ENCODE peak calls at places on chromosomes 16 and 17, in five cellular contexts. G is AG04450, K is dorsolateral prefrontal cortex, W is adrenal gland, L is brain microvascular endothelial cell. Z is an unnamed sample.

GRCh38 chr17:62718420-62718819 is 89.7 kb downstream of the MARCHF10 start:
- DNase-seq in G (no peak), K (no peak), W (no peak), L (peak), Z (no peak)

GRCh38 chr17:30368896-30369720 is 9.6 kb upstream of the CPD start:
- DNase-seq in G (no peak), K (no peak), W (no peak), L (no peak), Z (no peak)

GRCh38 chr16:1429631-1430030 is 1.2 kb upstream of the PERCC1 start:
- DNase-seq in G (no peak), K (no peak), W (no peak), L (no peak), Z (no peak)

GRCh38 chr17:42817866-42818265 is 6.2 kb downstream of the BECN1 start:
- DNase-seq in G (no peak), K (no peak), W (no peak), L (peak), Z (peak)

GRCh38 chr16:50025544-50025931 is 513 bp downstream of the CNEP1R1 start:
- DNase-seq in G (no peak), K (no peak), W (peak), L (no peak), Z (no peak)

GRCh38 chr16:85253127-85253941 is 141.1 kb upstream of the CIBAR2 start:
- DNase-seq in G (no peak), K (peak), W (peak), L (no peak), Z (no peak)

GRCh38 chr16:10256855-10257641 is 74.8 kb upstream of the GRIN2A start:
- DNase-seq in G (no peak), K (peak), W (peak), L (no peak), Z (no peak)

GRCh38 chr17:66549731-66550207 is 247.4 kb downstream of the PRKCA start:
- DNase-seq in G (peak), K (no peak), W (no peak), L (peak), Z (no peak)

GRCh38 chr17:27332052-27332403 is 38.1 kb downstream of the WSB1 start:
- DNase-seq in G (no peak), K (no peak), W (no peak), L (no peak), Z (no peak)

GRCh38 chr17:43146649-43147048 is 21.5 kb upstream of the BRCA1 start:
- DNase-seq in G (no peak), K (no peak), W (no peak), L (no peak), Z (no peak)

GRCh38 chr16:82769845-82770244 is 143.1 kb downstream of the CDH13 start:
- DNase-seq in G (no peak), K (no peak), W (no peak), L (no peak), Z (no peak)

GRCh38 chr17:36117505-36118382 is 14.1 kb downstream of the CCL4 start:
- DNase-seq in G (no peak), K (no peak), W (no peak), L (no peak), Z (no peak)

GRCh38 chr16:79993810-79994209 is 393.3 kb upstream of the MAF start:
- DNase-seq in G (no peak), K (no peak), W (no peak), L (no peak), Z (no peak)

GRCh38 chr17:68291836-68292688 is 767 bp downstream of the ARSG start:
- DNase-seq in G (no peak), K (peak), W (peak), L (peak), Z (peak)

GRCh38 chr17:78137392-78138203 is 7.0 kb downstream of the TMC8 start:
- DNase-seq in G (no peak), K (no peak), W (no peak), L (no peak), Z (peak)

GRCh38 chr17:79075433-79075805 is 795 bp downstream of the ENGASE start:
- DNase-seq in G (no peak), K (no peak), W (no peak), L (no peak), Z (no peak)

GRCh38 chr17:57343717-57344116 is 87.4 kb downstream of the MSI2 start:
- DNase-seq in G (no peak), K (no peak), W (no peak), L (no peak), Z (no peak)

GRCh38 chr16:9049241-9049640 is 42.2 kb upstream of the HAPSTR1 start:
- DNase-seq in G (peak), K (no peak), W (no peak), L (peak), Z (no peak)

GRCh38 chr16:17303101-17303500 is 167.7 kb downstream of the XYLT1 start:
- DNase-seq in G (no peak), K (no peak), W (no peak), L (no peak), Z (no peak)

GRCh38 chr16:71780521-71781089 is 28.0 kb downstream of the AP1G1 start:
- DNase-seq in G (no peak), K (no peak), W (no peak), L (no peak), Z (no peak)

GRCh38 chr17:29608986-29609385 is 13.7 kb downstream of the CORO6 start:
- DNase-seq in G (no peak), K (no peak), W (no peak), L (no peak), Z (no peak)

GRCh38 chr17:57294629-57295501 is 38.5 kb downstream of the MSI2 start:
- DNase-seq in G (no peak), K (no peak), W (peak), L (peak), Z (no peak)

GRCh38 chr16:55508271-55508921 is 476 bp upstream of the LPCAT2 start:
- DNase-seq in G (no peak), K (no peak), W (no peak), L (no peak), Z (no peak)

GRCh38 chr16:61926766-61927165 is 109.5 kb downstream of the CDH8 start:
- DNase-seq in G (no peak), K (no peak), W (no peak), L (peak), Z (no peak)

GRCh38 chr16:27730703-27731220 is 180.8 kb downstream of the KATNIP start:
- DNase-seq in G (no peak), K (no peak), W (no peak), L (no peak), Z (no peak)

GRCh38 chr16:28101533-28101890 is 38.0 kb upstream of the GSG1L start:
- DNase-seq in G (no peak), K (no peak), W (no peak), L (no peak), Z (no peak)

GRCh38 chr16:80164881-80165280 is 375.9 kb upstream of the DYNLRB2 start:
- DNase-seq in G (no peak), K (no peak), W (no peak), L (no peak), Z (no peak)

GRCh38 chr17:82449883-82450356 is 632 bp downstream of the CYBC1 start:
- DNase-seq in G (no peak), K (no peak), W (no peak), L (no peak), Z (no peak)

GRCh38 chr17:40309031-40309937 is at the start of gene RARA:
- DNase-seq in G (no peak), K (peak), W (no peak), L (no peak), Z (peak)

GRCh38 chr17:69525920-69526841 is 111.7 kb downstream of the MAP2K6 start:
- DNase-seq in G (peak), K (no peak), W (peak), L (peak), Z (no peak)

GRCh38 chr17:19347323-19348080 is 15.0 kb downstream of the B9D1 start:
- DNase-seq in G (no peak), K (no peak), W (peak), L (no peak), Z (peak)

GRCh38 chr16:10644092-10644491 is 50.6 kb downstream of the TEKT5 start:
- DNase-seq in G (no peak), K (no peak), W (no peak), L (no peak), Z (no peak)

GRCh38 chr17:17603178-17603894 is 11.8 kb upstream of the PEMT start:
- DNase-seq in G (no peak), K (no peak), W (no peak), L (no peak), Z (no peak)

GRCh38 chr17:34981538-34982241 is 1.4 kb downstream of the LIG3 start:
- DNase-seq in G (no peak), K (no peak), W (no peak), L (no peak), Z (no peak)

GRCh38 chr17:8255499-8255898 is 6.4 kb downstream of the PFAS start:
- DNase-seq in G (no peak), K (no peak), W (no peak), L (no peak), Z (no peak)
- TF ChIP-seq CTCF in G (peak), K (no peak), W (no peak), L (peak), Z (no peak)

GRCh38 chr17:39223907-39224777 is 1.6 kb downstream of the STAC2 start:
- DNase-seq in G (no peak), K (no peak), W (no peak), L (no peak), Z (no peak)
- H3K4me3 ChIP-seq in G (no peak), K (peak), W (no peak), L (no peak), Z (peak)

GRCh38 chr16:57385083-57385482 is 12.8 kb downstream of the CX3CL1 start:
- DNase-seq in G (no peak), K (no peak), W (no peak), L (no peak), Z (no peak)

GRCh38 chr16:57386381-57386951 is 14.2 kb downstream of the CX3CL1 start:
- DNase-seq in G (no peak), K (no peak), W (no peak), L (peak), Z (no peak)

GRCh38 chr16:57382535-57383275 is 10.4 kb downstream of the CX3CL1 start:
- DNase-seq in G (no peak), K (no peak), W (no peak), L (no peak), Z (no peak)

GRCh38 chr16:57383276-57384247 is 11.3 kb downstream of the CX3CL1 start:
- DNase-seq in G (no peak), K (no peak), W (no peak), L (peak), Z (no peak)

GRCh38 chr16:57384248-57385070 is 12.2 kb downstream of the CX3CL1 start:
- DNase-seq in G (no peak), K (no peak), W (no peak), L (no peak), Z (no peak)
- H3K27ac ChIP-seq in G (no peak), K (peak), W (no peak), L (no peak), Z (peak)

DNA sequence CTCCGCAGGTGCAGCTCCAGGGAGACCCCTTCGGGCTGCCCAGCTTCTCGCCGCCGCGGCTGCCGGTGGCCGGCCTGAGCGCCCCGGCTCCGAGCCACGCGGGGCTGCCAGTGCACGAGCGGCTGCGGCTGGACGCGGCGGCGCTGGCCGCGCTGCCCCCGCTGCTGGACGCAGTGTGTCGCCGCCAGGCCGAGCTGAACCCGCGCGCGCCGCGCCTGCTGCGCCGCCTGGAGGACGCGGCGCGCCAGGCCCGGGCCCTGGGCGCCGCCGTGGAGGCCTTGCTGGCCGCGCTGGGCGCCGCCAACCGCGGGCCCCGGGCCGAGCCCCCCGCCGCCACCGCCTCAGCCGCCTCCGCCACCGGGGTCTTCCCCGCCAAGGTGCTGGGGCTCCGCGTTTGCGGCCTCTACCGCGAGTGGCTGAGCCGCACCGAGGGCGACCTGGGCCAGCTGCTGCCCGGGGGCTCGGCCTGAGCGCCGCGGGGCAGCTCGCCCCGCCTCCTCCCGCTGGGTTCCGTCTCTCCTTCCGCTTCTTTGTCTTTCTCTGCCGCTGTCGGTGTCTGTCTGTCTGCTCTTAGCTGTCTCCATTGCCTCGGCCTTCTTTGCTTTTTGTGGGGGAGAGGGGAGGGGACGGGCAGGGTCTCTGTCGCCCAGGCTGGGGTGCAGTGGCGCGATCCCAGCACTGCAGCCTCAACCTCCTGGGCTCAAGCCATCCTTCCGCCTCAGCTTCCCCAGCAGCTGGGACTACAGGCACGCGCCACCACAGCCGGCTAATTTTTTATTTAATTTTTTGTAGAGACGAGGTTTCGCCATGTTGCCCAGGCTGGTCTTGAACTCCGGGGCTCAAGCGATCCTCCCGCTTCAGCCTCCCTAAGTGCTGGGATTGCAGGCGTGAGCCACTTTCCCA is 5.9 kb downstream of the CTF1 start:
- DNase-seq in G (no peak), K (peak), W (peak), L (peak), Z (no peak)
- TF ChIP-seq CTCF in G (no peak), K (no peak), W (peak), L (no peak), Z (no peak)

GRCh38 chr17:60597297-60597696 is 2.7 kb upstream of the PPM1D start:
- DNase-seq in G (no peak), K (no peak), W (no peak), L (no peak), Z (no peak)
- H3K4me3 ChIP-seq in G (no peak), K (no peak), W (no peak), L (no peak), Z (no peak)

GRCh38 chr16:51532551-51532950 is 381.5 kb upstream of the SALL1 start:
- DNase-seq in G (no peak), K (no peak), W (no peak), L (no peak), Z (no peak)
- H3K27ac ChIP-seq in G (no peak), K (no peak), W (no peak), L (no peak), Z (no peak)

GRCh38 chr17:3766783-3767182 is 34.2 kb downstream of the ITGAE start:
- DNase-seq in G (no peak), K (no peak), W (no peak), L (no peak), Z (no peak)
- TF ChIP-seq CTCF in G (no peak), K (no peak), W (no peak), L (no peak), Z (no peak)

DNA sequence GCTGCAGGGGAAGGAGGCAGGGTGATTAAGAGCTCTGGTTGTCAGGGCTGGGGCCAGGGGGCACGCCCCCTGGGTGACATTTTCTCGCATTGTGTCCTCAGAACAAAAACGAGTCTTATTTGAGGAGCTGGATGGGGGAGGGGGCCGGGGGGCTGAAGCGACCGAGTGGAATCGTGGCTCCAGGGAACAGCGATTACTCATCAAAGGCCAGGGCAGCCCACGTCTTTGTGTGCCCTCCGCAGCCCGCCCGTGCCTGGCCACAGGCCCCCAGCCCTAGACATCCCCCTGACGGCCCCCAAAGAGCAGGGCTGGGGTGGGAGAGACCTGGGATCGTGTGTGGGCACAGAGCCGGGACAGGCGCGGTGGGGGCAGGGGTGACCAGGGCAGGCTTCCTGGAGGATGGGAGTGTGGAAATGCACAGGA is 23.8 kb upstream of the PHB1 start:
- DNase-seq in G (no peak), K (no peak), W (no peak), L (no peak), Z (peak)
- H3K4me3 ChIP-seq in G (no peak), K (no peak), W (no peak), L (no peak), Z (no peak)

GRCh38 chr17:50887705-50888245 is 21.6 kb upstream of the TOB1 start:
- DNase-seq in G (no peak), K (no peak), W (no peak), L (no peak), Z (peak)

GRCh38 chr17:50881182-50881581 is 15.0 kb upstream of the TOB1 start:
- DNase-seq in G (no peak), K (no peak), W (no peak), L (no peak), Z (no peak)

GRCh38 chr17:50883850-50884291 is 17.7 kb upstream of the TOB1 start:
- DNase-seq in G (no peak), K (no peak), W (no peak), L (no peak), Z (no peak)

GRCh38 chr17:50882851-50883250 is 16.7 kb upstream of the TOB1 start:
- DNase-seq in G (no peak), K (no peak), W (no peak), L (peak), Z (no peak)

DNA sequence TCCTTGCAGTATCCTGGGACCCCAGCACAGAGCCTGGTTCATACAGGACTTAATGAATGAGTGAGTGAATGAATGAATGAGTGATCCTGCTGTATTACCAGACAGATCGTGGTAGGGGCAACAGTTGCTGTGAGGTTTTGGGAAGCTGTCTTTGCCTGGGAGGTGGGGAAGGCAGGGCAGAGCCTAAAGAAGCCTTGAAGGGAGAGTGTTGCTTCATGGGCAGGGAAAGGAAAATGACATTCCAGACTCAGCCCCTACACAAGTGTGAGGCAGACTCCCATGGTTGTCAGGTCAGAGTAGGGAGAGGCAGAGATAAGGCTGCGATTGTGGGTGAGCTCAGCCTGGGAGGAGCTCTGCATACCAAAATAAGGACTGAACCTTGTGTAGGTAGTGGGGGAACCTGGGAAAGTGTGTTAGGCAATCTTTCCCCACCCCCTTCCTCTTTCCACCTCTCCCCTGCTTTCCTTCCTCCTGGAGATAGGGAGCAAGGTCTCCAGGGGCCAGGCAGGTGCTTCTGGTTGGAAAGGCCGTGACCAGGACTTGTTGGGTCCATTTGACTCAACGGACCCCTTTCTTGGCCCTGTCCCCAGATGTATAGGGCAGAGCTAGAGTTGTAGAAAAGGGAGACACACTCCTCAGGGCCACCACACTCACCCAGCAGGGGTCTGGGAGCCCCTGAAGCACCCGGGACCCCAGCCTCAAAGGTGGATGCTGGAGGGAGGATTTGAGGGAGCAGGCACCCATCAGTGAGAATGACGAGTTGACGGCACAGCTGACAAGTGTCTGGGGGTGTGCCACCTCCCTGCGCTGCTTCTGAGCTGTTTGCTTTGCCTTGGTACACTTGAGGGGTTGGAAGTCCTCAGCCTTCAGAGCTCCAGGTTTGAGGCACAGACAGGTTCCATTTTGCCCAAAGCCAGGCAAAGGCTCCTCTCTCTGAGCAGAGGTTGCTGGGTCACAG is 18.5 kb upstream of the TOB1 start:
- DNase-seq in G (no peak), K (no peak), W (no peak), L (no peak), Z (no peak)
- H3K27ac ChIP-seq in G (no peak), K (no peak), W (no peak), L (no peak), Z (no peak)

GRCh38 chr16:67528222-67528869 is at the start of gene RIPOR1:
- DNase-seq in G (no peak), K (peak), W (peak), L (no peak), Z (peak)
- TF ChIP-seq CTCF in G (peak), K (no peak), W (no peak), L (no peak), Z (no peak)